ENCODE peak calls at places on chromosome 15, in four cellular contexts. R, D, A and M are unnamed samples.

GRCh38 chr15:74134387-74135027 is 4.1 kb downstream of the ISLR2 start:
- DNase-seq in R (peak), D (peak), A (peak), M (peak)

GRCh38 chr15:51312132-51312531 is 26.3 kb downstream of the CYP19A1 start:
- DNase-seq in R (no peak), D (peak), A (no peak), M (no peak)

GRCh38 chr15:70023064-70023768 is 74.5 kb downstream of the TLE3 start:
- DNase-seq in R (no peak), D (peak), A (no peak), M (no peak)

GRCh38 chr15:80609512-80609946 is 85.6 kb upstream of the ABHD17C start:
- DNase-seq in R (no peak), D (no peak), A (no peak), M (no peak)

GRCh38 chr15:82643992-82644391 is 3.2 kb downstream of the CPEB1 start:
- DNase-seq in R (no peak), D (no peak), A (no peak), M (no peak)

GRCh38 chr15:71916834-71917233 is 106.5 kb downstream of the NR2E3 start:
- DNase-seq in R (no peak), D (no peak), A (no peak), M (no peak)

GRCh38 chr15:74893627-74894026 is 3.8 kb downstream of the MPI start:
- DNase-seq in R (no peak), D (no peak), A (no peak), M (no peak)

GRCh38 chr15:40307421-40308165 is at the start of gene PLCB2:
- DNase-seq in R (peak), D (no peak), A (no peak), M (no peak)

GRCh38 chr15:25673972-25674371 is 189.2 kb downstream of the ATP10A start:
- DNase-seq in R (no peak), D (no peak), A (no peak), M (no peak)

GRCh38 chr15:67878647-67879293 is 38.9 kb upstream of the RNU6-1 start:
- DNase-seq in R (no peak), D (no peak), A (no peak), M (no peak)

GRCh38 chr15:59166601-59167265 is 39.9 kb upstream of the LDHAL6B start:
- DNase-seq in R (no peak), D (no peak), A (no peak), M (no peak)

GRCh38 chr15:59170295-59170881 is 36.3 kb upstream of the LDHAL6B start:
- DNase-seq in R (peak), D (no peak), A (no peak), M (no peak)

GRCh38 chr15:59166156-59166555 is 40.5 kb upstream of the LDHAL6B start:
- DNase-seq in R (no peak), D (peak), A (no peak), M (no peak)

GRCh38 chr15:59169337-59169736 is 37.3 kb upstream of the LDHAL6B start:
- DNase-seq in R (no peak), D (peak), A (no peak), M (no peak)

DNA sequence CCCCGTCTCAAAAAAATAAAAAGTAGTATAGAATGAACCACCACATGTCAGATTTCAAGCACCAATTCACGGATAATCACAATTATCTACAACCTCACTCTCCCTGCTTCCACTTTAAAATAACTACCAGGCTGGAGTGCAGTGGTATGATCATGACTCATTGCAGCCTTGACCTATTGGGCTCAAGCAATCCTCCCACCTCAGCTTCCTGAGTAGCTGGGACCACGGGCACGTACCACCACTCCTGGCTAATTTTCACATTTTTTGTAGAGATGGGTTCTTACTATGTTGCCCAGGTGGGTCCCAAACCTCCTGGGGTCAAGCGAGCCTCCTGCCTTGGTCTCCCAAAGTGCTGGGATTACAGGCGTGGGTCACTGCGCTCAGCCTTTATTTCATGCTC is 38.1 kb upstream of the LDHAL6B start:
- DNase-seq in R (no peak), D (peak), A (no peak), M (no peak)
- H3K4ac ChIP-seq in R (no peak), D (peak), A (no peak), M (no peak)

DNA sequence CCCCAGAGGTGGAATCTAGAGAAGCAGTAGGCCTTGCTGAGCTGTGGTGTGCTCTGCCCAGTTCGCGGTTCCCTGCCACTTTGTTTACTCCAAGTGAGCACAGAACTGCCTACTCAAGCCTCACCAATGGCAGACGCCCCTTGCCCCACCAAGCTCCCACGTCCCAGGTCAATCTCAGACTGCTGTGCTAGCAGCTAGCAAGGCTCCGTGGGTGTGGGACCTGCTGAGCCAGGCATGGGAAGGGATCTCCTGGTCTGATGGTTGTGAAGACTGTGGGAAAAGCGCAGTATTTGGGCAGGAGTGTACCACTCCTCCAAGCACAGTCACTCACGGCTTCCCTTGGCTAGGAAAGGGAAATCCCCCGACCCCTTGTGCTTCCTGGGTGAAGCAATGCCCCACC is 45.0 kb downstream of the SLC12A6 start:
- DNase-seq in R (no peak), D (no peak), A (no peak), M (no peak)
- H3K23ac ChIP-seq in R (no peak), D (no peak), A (no peak), M (no peak)

GRCh38 chr15:63832620-63833245 is 1.0 kb downstream of the HERC1 start:
- DNase-seq in R (no peak), D (no peak), A (no peak), M (no peak)

GRCh38 chr15:63831041-63831440 is 2.7 kb downstream of the HERC1 start:
- DNase-seq in R (no peak), D (no peak), A (no peak), M (no peak)

GRCh38 chr15:63835211-63835568 is 1.4 kb upstream of the HERC1 start:
- DNase-seq in R (no peak), D (no peak), A (no peak), M (no peak)

GRCh38 chr15:63834500-63835210 is 907 bp upstream of the HERC1 start:
- DNase-seq in R (peak), D (no peak), A (no peak), M (no peak)

GRCh38 chr15:63833246-63833696 is 477 bp downstream of the HERC1 start:
- DNase-seq in R (peak), D (peak), A (peak), M (peak)
- H3K4ac ChIP-seq in R (no peak), D (peak), A (no peak), M (no peak)

DNA sequence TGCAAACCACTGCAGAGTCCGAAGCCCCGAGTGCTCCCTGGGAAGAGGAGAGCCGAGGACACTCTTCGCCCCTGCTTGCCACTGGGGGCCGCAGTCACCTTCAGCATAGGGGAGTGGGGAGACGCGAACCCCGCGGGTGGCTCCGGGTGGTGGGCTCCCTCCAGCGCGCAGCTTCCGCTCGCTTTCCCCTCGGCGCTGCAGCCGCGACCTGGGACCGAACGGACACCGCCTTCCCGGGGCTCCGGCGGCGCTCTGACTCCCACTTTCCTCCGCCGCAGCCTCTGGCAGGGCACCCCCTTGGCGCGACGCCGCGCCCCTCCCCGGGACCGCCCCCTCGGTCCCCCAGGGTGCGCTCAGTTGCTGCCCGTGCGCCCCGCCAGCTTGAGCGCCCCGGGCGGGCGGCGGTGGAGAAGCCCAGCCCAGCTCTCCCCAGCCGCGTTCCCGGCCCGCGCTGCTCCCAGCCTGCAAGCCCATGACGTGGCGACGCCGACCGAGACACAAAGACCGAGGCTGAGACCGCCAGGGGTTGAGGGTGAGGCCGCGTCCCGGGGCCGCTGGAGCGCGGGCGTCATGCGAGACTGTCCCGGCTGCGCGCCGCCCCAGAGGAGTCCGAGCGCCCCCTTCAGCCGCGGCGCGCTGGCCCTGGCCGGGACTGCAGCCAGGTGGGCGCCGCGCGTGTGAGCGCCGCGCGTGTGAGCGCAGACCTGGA is at the start of gene MINAR1:
- DNase-seq in R (peak), D (peak), A (peak), M (peak)
- H3K23ac ChIP-seq in R (no peak), D (peak), A (no peak), M (no peak)

DNA sequence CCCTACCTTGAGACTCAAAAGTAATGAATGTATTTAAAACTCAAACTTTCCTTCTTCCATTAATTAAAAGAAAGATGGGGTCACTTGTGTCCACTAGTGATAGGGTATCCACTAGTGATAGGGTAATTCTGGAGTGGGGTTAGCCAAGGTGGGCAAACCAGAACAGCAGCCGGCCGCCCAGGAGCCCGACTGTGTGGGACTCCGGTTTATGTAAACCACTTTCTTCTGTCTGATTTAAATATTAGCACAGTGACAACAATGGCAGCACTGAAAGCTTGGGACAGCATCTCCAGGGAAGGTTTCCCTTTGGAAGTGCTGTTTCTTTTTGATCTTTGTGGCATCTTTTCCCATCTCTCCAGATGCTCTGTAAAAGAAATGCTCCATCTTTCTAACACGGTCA is 722 bp downstream of the MYZAP start:
- DNase-seq in R (no peak), D (no peak), A (no peak), M (no peak)
- H3K4ac ChIP-seq in R (no peak), D (no peak), A (no peak), M (no peak)

GRCh38 chr15:99445272-99445850 is 120.4 kb upstream of the MEF2A start:
- DNase-seq in R (no peak), D (no peak), A (peak), M (no peak)
- H3K23ac ChIP-seq in R (no peak), D (no peak), A (no peak), M (no peak)

DNA sequence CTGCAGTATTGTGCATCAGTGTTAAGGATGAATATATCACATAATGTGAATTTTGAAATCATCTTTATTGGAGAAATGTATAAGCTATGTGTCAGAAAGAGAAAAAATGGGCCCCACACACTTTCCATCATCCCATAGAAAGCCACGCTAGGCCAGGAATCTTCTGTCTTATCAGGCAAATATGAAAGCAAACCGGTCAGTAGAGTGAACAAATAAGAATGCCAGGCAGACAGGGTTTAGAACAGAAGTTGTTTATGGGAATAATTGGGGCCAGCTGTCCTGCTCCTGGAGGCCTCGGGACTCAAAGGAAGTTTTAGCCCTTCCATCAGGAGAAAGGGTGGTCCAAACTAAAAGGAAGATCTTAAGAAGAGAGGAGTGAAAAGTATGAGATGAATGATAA is 39.5 kb downstream of the ZNF280D start:
- DNase-seq in R (no peak), D (peak), A (no peak), M (no peak)
- H3K4ac ChIP-seq in R (no peak), D (no peak), A (no peak), M (no peak)

DNA sequence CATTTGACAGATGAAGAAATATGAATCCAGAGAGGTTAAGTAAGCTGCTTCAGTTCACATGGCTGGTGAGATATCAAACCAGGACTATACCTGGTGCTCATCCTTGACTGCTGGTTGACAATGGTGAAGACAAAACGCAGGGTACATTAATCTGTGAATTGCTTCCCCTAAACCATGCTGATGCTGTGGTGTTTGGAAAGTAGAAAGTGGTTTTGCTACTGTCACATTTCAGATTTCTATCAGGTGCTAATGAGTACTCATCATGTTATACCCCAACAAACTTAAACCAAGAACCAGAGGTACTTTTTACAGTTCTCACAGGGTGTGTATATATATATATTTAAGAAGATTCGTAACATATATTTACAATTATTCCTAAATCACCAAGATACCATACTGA is 85.0 kb upstream of the PRTG start:
- DNase-seq in R (no peak), D (no peak), A (no peak), M (no peak)
- H3K23ac ChIP-seq in R (no peak), D (no peak), A (no peak), M (no peak)

GRCh38 chr15:41411441-41411840 is 5.5 kb upstream of the RTF1 start:
- DNase-seq in R (no peak), D (no peak), A (no peak), M (no peak)

GRCh38 chr15:41417418-41417811 is 520 bp downstream of the RTF1 start:
- DNase-seq in R (peak), D (peak), A (no peak), M (no peak)

GRCh38 chr15:41417812-41418211 is 917 bp downstream of the RTF1 start:
- DNase-seq in R (no peak), D (peak), A (no peak), M (peak)

GRCh38 chr15:41416742-41417417 is at the start of gene RTF1:
- DNase-seq in R (peak), D (peak), A (peak), M (peak)

DNA sequence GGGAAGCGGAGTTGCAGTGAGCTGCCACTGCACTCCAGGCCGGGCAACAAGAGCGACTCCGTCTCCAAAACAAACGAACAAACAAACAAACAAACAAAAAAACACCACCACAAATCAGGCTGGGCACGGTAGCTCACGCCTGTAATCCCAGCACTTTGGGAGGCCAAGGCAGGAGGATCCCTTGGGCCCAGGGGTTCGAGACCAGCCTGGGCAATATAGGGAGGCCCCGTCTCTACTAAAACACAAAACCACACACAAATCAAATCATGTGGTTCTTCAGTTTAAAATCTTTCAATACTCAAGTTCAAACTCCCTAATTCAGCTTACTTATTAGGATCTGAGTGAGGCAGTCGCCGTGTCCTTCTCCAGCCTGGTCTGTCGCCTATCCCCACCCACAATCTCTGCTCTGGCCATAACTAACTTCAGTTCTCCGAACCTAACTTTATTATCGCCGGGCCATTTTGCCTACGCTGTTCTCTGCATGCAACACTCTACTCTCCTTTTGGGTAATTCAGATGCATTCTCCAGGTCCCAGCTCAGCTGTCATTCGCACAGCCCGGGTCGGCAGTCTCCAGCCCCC is 643 bp upstream of the RTF1 start:
- DNase-seq in R (peak), D (no peak), A (no peak), M (no peak)
- H3K4ac ChIP-seq in R (no peak), D (peak), A (no peak), M (no peak)

GRCh38 chr15:44537728-44538240 is 837 bp downstream of the EIF3J start:
- DNase-seq in R (no peak), D (peak), A (no peak), M (no peak)

GRCh38 chr15:44536962-44537727 is at the start of gene EIF3J:
- DNase-seq in R (peak), D (peak), A (peak), M (peak)

GRCh38 chr15:44535092-44535491 is 1.9 kb upstream of the EIF3J start:
- DNase-seq in R (no peak), D (no peak), A (peak), M (no peak)

GRCh38 chr15:44535509-44536297 is 1.2 kb upstream of the EIF3J start:
- DNase-seq in R (peak), D (no peak), A (peak), M (no peak)

DNA sequence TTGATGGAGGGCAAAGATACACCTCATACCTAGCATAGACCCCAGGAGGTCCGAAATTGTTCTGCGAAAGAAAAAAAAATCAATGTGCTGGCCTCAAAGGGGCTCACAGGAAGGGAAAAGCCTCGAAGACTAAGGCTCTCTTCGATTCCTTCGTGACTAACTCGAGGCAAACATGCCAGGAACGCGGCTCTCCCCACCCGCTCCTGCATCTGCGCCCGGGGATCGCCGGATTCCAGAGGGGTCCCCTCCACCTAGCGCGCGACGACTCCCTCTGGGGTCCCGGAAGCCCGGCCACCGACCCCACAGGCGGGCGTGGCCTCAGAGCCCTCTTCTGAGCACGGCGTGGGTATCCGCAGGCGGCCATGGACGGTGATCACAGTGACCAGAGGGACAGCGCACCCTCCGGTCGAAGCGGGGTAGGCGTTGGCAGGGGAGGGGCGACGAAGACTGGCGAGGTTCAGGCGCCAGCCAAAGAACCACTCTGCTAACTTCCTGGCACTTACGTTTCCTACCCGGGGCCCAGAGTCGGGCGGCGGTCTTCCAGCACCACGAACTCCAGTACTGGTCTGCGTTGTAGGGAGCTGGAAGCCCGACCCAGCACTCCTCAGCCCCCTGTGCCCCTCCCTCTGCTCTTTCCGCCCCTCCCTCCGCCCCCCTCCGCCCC is 517 bp upstream of the EIF3J start:
- DNase-seq in R (peak), D (peak), A (peak), M (peak)
- H3K23ac ChIP-seq in R (no peak), D (peak), A (no peak), M (peak)